ENCODE peak calls at places on chromosomes 13 and 19, in four cellular contexts. P is EL; Q is stimulated activated CD4-positive, alpha-beta T cell treated with anti-CD3 and anti-CD28 coated beads, Interleukin-4, amount 100 ng/mL, for 1 hour; T is T-helper 1 cell. K is an unnamed sample.

GRCh38 chr13:44516771-44517170 is 59.4 kb downstream of the TSC22D1 start:
- DNase-seq in P (no peak), Q (no peak), T (no peak), K (peak; percentile 5)

GRCh38 chr19:8494158-8494557 is 8.3 kb downstream of the PRAM1 start:
- DNase-seq in P (no peak), Q (no peak), T (no peak), K (no peak)

GRCh38 chr19:10091370-10091687 is 5.2 kb downstream of the SHFL start:
- DNase-seq in P (no peak), Q (no peak), T (no peak), K (no peak)

GRCh38 chr13:94090773-94091172 is 388.7 kb downstream of the DCT start:
- DNase-seq in P (no peak), Q (no peak), T (no peak), K (no peak)

GRCh38 chr13:52847682-52848432 is 583 bp downstream of the PCDH8 start:
- DNase-seq in P (no peak), Q (no peak), T (no peak), K (no peak)

GRCh38 chr13:88648598-88649373 is 977.6 kb downstream of the SLITRK5 start:
- DNase-seq in P (no peak), Q (no peak), T (no peak), K (no peak)

GRCh38 chr19:1308718-1309117 is 23.0 kb downstream of the EFNA2 start:
- DNase-seq in P (no peak), Q (no peak), T (no peak), K (no peak)

GRCh38 chr13:22049384-22049783 is 378.5 kb downstream of the FGF9 start:
- DNase-seq in P (no peak), Q (no peak), T (no peak), K (peak; percentile 41)

GRCh38 chr19:18612051-18612771 is 459 bp upstream of the TMEM59L start:
- DNase-seq in P (no peak), Q (no peak), T (no peak), K (no peak)

GRCh38 chr19:19294914-19295313 is 21.8 kb upstream of the TM6SF2 start:
- DNase-seq in P (no peak), Q (no peak), T (no peak), K (no peak)

GRCh38 chr13:25310891-25311290 is 9.5 kb downstream of the NUP58 start:
- DNase-seq in P (no peak), Q (no peak), T (no peak), K (no peak)

GRCh38 chr13:114339779-114340534 is 25.7 kb downstream of the CHAMP1 start:
- DNase-seq in P (peak; percentile 62), Q (peak; percentile 28), T (peak; percentile 24), K (peak; percentile 52)

GRCh38 chr19:38411041-38411712 is 8.3 kb downstream of the FAM98C start:
- DNase-seq in P (no peak), Q (no peak), T (no peak), K (no peak)

GRCh38 chr13:79986890-79987289 is 354.0 kb downstream of the SPRY2 start:
- DNase-seq in P (no peak), Q (no peak), T (no peak), K (no peak)

GRCh38 chr13:97798836-97799235 is 154.6 kb upstream of the IPO5 start:
- DNase-seq in P (peak; percentile 1), Q (no peak), T (no peak), K (no peak)

GRCh38 chr19:16370671-16371391 is 46.2 kb downstream of the KLF2 start:
- DNase-seq in P (no peak), Q (no peak), T (no peak), K (no peak)

GRCh38 chr13:46522692-46523040 is 30.3 kb upstream of the LRCH1 start:
- DNase-seq in P (no peak), Q (no peak), T (no peak), K (no peak)

GRCh38 chr19:8331263-8331840 is 10.1 kb downstream of the RPS28 start:
- DNase-seq in P (no peak), Q (no peak), T (no peak), K (no peak)

GRCh38 chr19:27776524-27776923 is 1436.4 kb downstream of the UQCRFS1 start:
- DNase-seq in P (no peak), Q (no peak), T (no peak), K (no peak)

GRCh38 chr19:1465191-1466016 is 13.6 kb downstream of the C19orf25 start:
- DNase-seq in P (no peak), Q (peak; percentile 43), T (no peak), K (no peak)

GRCh38 chr13:111914241-111915103 is 152.5 kb upstream of the SOX1 start:
- DNase-seq in P (no peak), Q (no peak), T (no peak), K (no peak)

GRCh38 chr19:1445932-1446712 is 3.8 kb upstream of the APC2 start:
- DNase-seq in P (no peak), Q (no peak), T (no peak), K (peak; percentile 81)

GRCh38 chr19:35013820-35014754 is 14.0 kb downstream of the GRAMD1A start:
- DNase-seq in P (no peak), Q (peak; percentile 33), T (peak; percentile 66), K (no peak)

GRCh38 chr13:79870123-79870522 is 389.2 kb downstream of the NDFIP2 start:
- DNase-seq in P (peak; percentile 16), Q (no peak), T (no peak), K (no peak)

GRCh38 chr13:93118081-93118615 is 108.5 kb upstream of the GPC6 start:
- DNase-seq in P (no peak), Q (no peak), T (no peak), K (no peak)

GRCh38 chr19:33815410-33816340 is 19.0 kb downstream of the KCTD15 start:
- DNase-seq in P (peak; percentile 32), Q (no peak), T (no peak), K (peak; percentile 49)

K was measured in Daoy.